ENCODE peak calls at places on chromosomes 4 and X, in ten cellular contexts. One of them, this sample, is unnamed.

GRCh38 chr4:7708981-7709380 is 230.7 kb downstream of the AFAP1 start:
- DNase-seq in G401: no peak
- DNase-seq in mammary epithelial cell: no peak
- DNase-seq in activated T-helper 1 cell treated with anti-CD3 and anti-CD28 coated beads, Interleukin-2, amount 50 U/mL, for 16 hours: no peak
- DNase-seq in NCI-H748 treated with DMSO at 0.1 percent for 48 hours: no peak
- DNase-seq in adrenal gland: no peak
- DNase-seq in CD4-positive, alpha-beta T cell: no peak
- DNase-seq in Kasumi-1: no peak
- DNase-seq in RWPE1: no peak
- DNase-seq in NCI-H1105: no peak
- DNase-seq in this sample: no peak

GRCh38 chr4:8410641-8411271 is 29.8 kb downstream of the ACOX3 start:
- DNase-seq in G401: peak
- DNase-seq in mammary epithelial cell: peak
- DNase-seq in activated T-helper 1 cell treated with anti-CD3 and anti-CD28 coated beads, Interleukin-2, amount 50 U/mL, for 16 hours: no peak
- DNase-seq in NCI-H748 treated with DMSO at 0.1 percent for 48 hours: peak
- DNase-seq in adrenal gland: no peak
- DNase-seq in CD4-positive, alpha-beta T cell: no peak
- DNase-seq in Kasumi-1: peak
- DNase-seq in RWPE1: peak
- DNase-seq in NCI-H1105: peak
- DNase-seq in this sample: peak

GRCh38 chr4:186943607-186943908 is 219.9 kb upstream of the FAT1 start:
- DNase-seq in G401: no peak
- DNase-seq in mammary epithelial cell: no peak
- DNase-seq in activated T-helper 1 cell treated with anti-CD3 and anti-CD28 coated beads, Interleukin-2, amount 50 U/mL, for 16 hours: no peak
- DNase-seq in NCI-H748 treated with DMSO at 0.1 percent for 48 hours: no peak
- DNase-seq in adrenal gland: no peak
- DNase-seq in CD4-positive, alpha-beta T cell: no peak
- DNase-seq in Kasumi-1: no peak
- DNase-seq in RWPE1: no peak
- DNase-seq in NCI-H1105: no peak
- DNase-seq in this sample: no peak

GRCh38 chr4:187236491-187236890 is 512.8 kb upstream of the FAT1 start:
- DNase-seq in G401: no peak
- DNase-seq in mammary epithelial cell: peak
- DNase-seq in activated T-helper 1 cell treated with anti-CD3 and anti-CD28 coated beads, Interleukin-2, amount 50 U/mL, for 16 hours: no peak
- DNase-seq in NCI-H748 treated with DMSO at 0.1 percent for 48 hours: no peak
- DNase-seq in adrenal gland: no peak
- DNase-seq in CD4-positive, alpha-beta T cell: no peak
- DNase-seq in Kasumi-1: no peak
- DNase-seq in RWPE1: peak
- DNase-seq in NCI-H1105: no peak
- DNase-seq in this sample: no peak

GRCh38 chrX:42515939-42516338 is 262.0 kb downstream of the PPP1R2C start:
- DNase-seq in G401: no peak
- DNase-seq in mammary epithelial cell: peak
- DNase-seq in activated T-helper 1 cell treated with anti-CD3 and anti-CD28 coated beads, Interleukin-2, amount 50 U/mL, for 16 hours: no peak
- DNase-seq in NCI-H748 treated with DMSO at 0.1 percent for 48 hours: no peak
- DNase-seq in adrenal gland: no peak
- DNase-seq in CD4-positive, alpha-beta T cell: no peak
- DNase-seq in Kasumi-1: no peak
- DNase-seq in RWPE1: no peak
- DNase-seq in NCI-H1105: no peak
- DNase-seq in this sample: no peak

GRCh38 chr4:99038213-99038612 is 42.7 kb downstream of the METAP1 start:
- DNase-seq in G401: no peak
- DNase-seq in mammary epithelial cell: no peak
- DNase-seq in activated T-helper 1 cell treated with anti-CD3 and anti-CD28 coated beads, Interleukin-2, amount 50 U/mL, for 16 hours: no peak
- DNase-seq in NCI-H748 treated with DMSO at 0.1 percent for 48 hours: no peak
- DNase-seq in adrenal gland: no peak
- DNase-seq in CD4-positive, alpha-beta T cell: no peak
- DNase-seq in Kasumi-1: no peak
- DNase-seq in RWPE1: no peak
- DNase-seq in NCI-H1105: no peak
- DNase-seq in this sample: no peak

GRCh38 chr4:101177146-101177545 is 170.2 kb downstream of the PPP3CA start:
- DNase-seq in G401: no peak
- DNase-seq in mammary epithelial cell: no peak
- DNase-seq in activated T-helper 1 cell treated with anti-CD3 and anti-CD28 coated beads, Interleukin-2, amount 50 U/mL, for 16 hours: no peak
- DNase-seq in NCI-H748 treated with DMSO at 0.1 percent for 48 hours: no peak
- DNase-seq in adrenal gland: no peak
- DNase-seq in CD4-positive, alpha-beta T cell: no peak
- DNase-seq in Kasumi-1: no peak
- DNase-seq in RWPE1: no peak
- DNase-seq in NCI-H1105: no peak
- DNase-seq in this sample: no peak

GRCh38 chr4:26510334-26510705 is 20.0 kb upstream of the CCKAR start:
- DNase-seq in G401: no peak
- DNase-seq in mammary epithelial cell: no peak
- DNase-seq in activated T-helper 1 cell treated with anti-CD3 and anti-CD28 coated beads, Interleukin-2, amount 50 U/mL, for 16 hours: no peak
- DNase-seq in NCI-H748 treated with DMSO at 0.1 percent for 48 hours: no peak
- DNase-seq in adrenal gland: no peak
- DNase-seq in CD4-positive, alpha-beta T cell: no peak
- DNase-seq in Kasumi-1: no peak
- DNase-seq in RWPE1: no peak
- DNase-seq in NCI-H1105: no peak
- DNase-seq in this sample: no peak

GRCh38 chr4:158521490-158522111 is at the start of gene RXFP1:
- DNase-seq in G401: no peak
- DNase-seq in mammary epithelial cell: no peak
- DNase-seq in activated T-helper 1 cell treated with anti-CD3 and anti-CD28 coated beads, Interleukin-2, amount 50 U/mL, for 16 hours: no peak
- DNase-seq in NCI-H748 treated with DMSO at 0.1 percent for 48 hours: no peak
- DNase-seq in adrenal gland: no peak
- DNase-seq in CD4-positive, alpha-beta T cell: no peak
- DNase-seq in Kasumi-1: peak
- DNase-seq in RWPE1: no peak
- DNase-seq in NCI-H1105: no peak
- DNase-seq in this sample: no peak

GRCh38 chr4:162408309-162408708 is 244.5 kb upstream of the FSTL5 start:
- DNase-seq in G401: no peak
- DNase-seq in mammary epithelial cell: no peak
- DNase-seq in activated T-helper 1 cell treated with anti-CD3 and anti-CD28 coated beads, Interleukin-2, amount 50 U/mL, for 16 hours: no peak
- DNase-seq in NCI-H748 treated with DMSO at 0.1 percent for 48 hours: no peak
- DNase-seq in adrenal gland: no peak
- DNase-seq in CD4-positive, alpha-beta T cell: no peak
- DNase-seq in Kasumi-1: no peak
- DNase-seq in RWPE1: no peak
- DNase-seq in NCI-H1105: no peak
- DNase-seq in this sample: no peak

GRCh38 chr4:21888195-21888976 is 60.2 kb downstream of the KCNIP4 start:
- DNase-seq in G401: no peak
- DNase-seq in mammary epithelial cell: peak
- DNase-seq in activated T-helper 1 cell treated with anti-CD3 and anti-CD28 coated beads, Interleukin-2, amount 50 U/mL, for 16 hours: no peak
- DNase-seq in NCI-H748 treated with DMSO at 0.1 percent for 48 hours: no peak
- DNase-seq in adrenal gland: no peak
- DNase-seq in CD4-positive, alpha-beta T cell: no peak
- DNase-seq in Kasumi-1: no peak
- DNase-seq in RWPE1: peak
- DNase-seq in NCI-H1105: no peak
- DNase-seq in this sample: no peak

GRCh38 chr4:101651778-101652177 is 138.8 kb upstream of the BANK1 start:
- DNase-seq in G401: no peak
- DNase-seq in mammary epithelial cell: no peak
- DNase-seq in activated T-helper 1 cell treated with anti-CD3 and anti-CD28 coated beads, Interleukin-2, amount 50 U/mL, for 16 hours: no peak
- DNase-seq in NCI-H748 treated with DMSO at 0.1 percent for 48 hours: no peak
- DNase-seq in adrenal gland: no peak
- DNase-seq in CD4-positive, alpha-beta T cell: no peak
- DNase-seq in Kasumi-1: no peak
- DNase-seq in RWPE1: no peak
- DNase-seq in NCI-H1105: no peak
- DNase-seq in this sample: no peak

This sample was measured in neural progenitor cell.